ENCODE peak calls at places on chromosome 17, in ten cellular contexts. N is AG10803; Q is astrocyte of the spinal cord; H is HAP-1; R is hepatocyte; E is CD8-positive, alpha-beta T cell; J is mesendoderm; L is choroid plexus epithelial cell; D is fibroblast of lung; A is fibroblast of pulmonary artery. K is an unnamed sample.

GRCh38 chr17:13429201-13429600 is 172.5 kb downstream of the HS3ST3A1 start:
- DNase-seq in N (peak), Q (peak), H (no peak), R (peak), E (no peak), J (peak), L (peak), D (peak), A (peak), K (peak)

GRCh38 chr17:28493467-28493866 is 12.7 kb upstream of the FOXN1 start:
- DNase-seq in N (peak), Q (no peak), H (no peak), R (no peak), E (no peak), J (no peak), L (peak), D (no peak), A (peak), K (peak)

GRCh38 chr17:34206569-34206968 is 48.5 kb upstream of the CCL2 start:
- DNase-seq in N (no peak), Q (no peak), H (no peak), R (no peak), E (no peak), J (no peak), L (no peak), D (peak), A (no peak), K (no peak)

GRCh38 chr17:56099649-56100048 is 53.6 kb upstream of the ANKFN1 start:
- DNase-seq in N (peak), Q (peak), H (no peak), R (peak), E (no peak), J (no peak), L (no peak), D (peak), A (no peak), K (peak)

GRCh38 chr17:32349503-32349853 is 479 bp upstream of the ZNF207 start:
- DNase-seq in N (peak), Q (no peak), H (no peak), R (peak), E (peak), J (peak), L (peak), D (peak), A (peak), K (peak)

GRCh38 chr17:47789611-47790520 is 31.7 kb downstream of the OSBPL7 start:
- DNase-seq in N (peak), Q (peak), H (no peak), R (peak), E (peak), J (peak), L (peak), D (peak), A (peak), K (peak)

GRCh38 chr17:69179227-69179952 is 37.7 kb upstream of the ABCA6 start:
- DNase-seq in N (peak), Q (peak), H (no peak), R (peak), E (no peak), J (peak), L (peak), D (peak), A (peak), K (peak)

GRCh38 chr17:7045492-7046126 is 1.7 kb upstream of the SLC16A11 start:
- DNase-seq in N (peak), Q (peak), H (peak), R (peak), E (peak), J (peak), L (peak), D (peak), A (peak), K (peak)

GRCh38 chr17:21214777-21215541 is 998 bp upstream of the TMEM11 start:
- DNase-seq in N (peak), Q (no peak), H (no peak), R (peak), E (no peak), J (peak), L (peak), D (peak), A (peak), K (peak)

GRCh38 chr17:17971431-17972125 is 622 bp downstream of the TOM1L2 start:
- DNase-seq in N (no peak), Q (no peak), H (no peak), R (no peak), E (peak), J (peak), L (no peak), D (peak), A (no peak), K (no peak)

GRCh38 chr17:37025847-37026533 is 77.2 kb downstream of the AATF start:
- DNase-seq in N (no peak), Q (no peak), H (no peak), R (no peak), E (no peak), J (no peak), L (no peak), D (no peak), A (no peak), K (no peak)

GRCh38 chr17:9937164-9937835 is 32.2 kb upstream of the RCVRN start:
- DNase-seq in N (peak), Q (peak), H (no peak), R (peak), E (no peak), J (no peak), L (peak), D (peak), A (no peak), K (peak)

GRCh38 chr17:51901242-51901641 is 257.3 kb downstream of the CA10 start:
- DNase-seq in N (no peak), Q (no peak), H (no peak), R (no peak), E (no peak), J (peak), L (no peak), D (no peak), A (no peak), K (no peak)

GRCh38 chr17:50149425-50150353 is 788 bp downstream of the PPP1R9B start:
- DNase-seq in N (peak), Q (no peak), H (no peak), R (peak), E (peak), J (peak), L (peak), D (peak), A (peak), K (peak)

GRCh38 chr17:54881255-54881972 is 19.2 kb upstream of the TOM1L1 start:
- DNase-seq in N (no peak), Q (no peak), H (no peak), R (no peak), E (no peak), J (no peak), L (no peak), D (no peak), A (no peak), K (no peak)

GRCh38 chr17:19876524-19877161 is 8.9 kb upstream of the ULK2 start:
- DNase-seq in N (no peak), Q (no peak), H (no peak), R (no peak), E (peak), J (no peak), L (no peak), D (no peak), A (no peak), K (no peak)

GRCh38 chr17:34797724-34798123 is 163.5 kb downstream of the CCT6B start:
- DNase-seq in N (peak), Q (no peak), H (peak), R (peak), E (peak), J (peak), L (peak), D (peak), A (peak), K (peak)

GRCh38 chr17:35238817-35239216 is 4.1 kb upstream of the SLFN5 start:
- DNase-seq in N (peak), Q (no peak), H (no peak), R (no peak), E (no peak), J (no peak), L (peak), D (peak), A (peak), K (peak)

GRCh38 chr17:40366076-40366860 is 1.7 kb upstream of the GJD3 start:
- DNase-seq in N (no peak), Q (no peak), H (no peak), R (no peak), E (no peak), J (no peak), L (no peak), D (no peak), A (no peak), K (no peak)

GRCh38 chr17:50501054-50501453 is 7.2 kb upstream of the MYCBPAP start:
- DNase-seq in N (no peak), Q (no peak), H (no peak), R (no peak), E (no peak), J (peak), L (peak), D (no peak), A (no peak), K (peak)

GRCh38 chr17:41792835-41793748 is 6.6 kb upstream of the JUP start:
- DNase-seq in N (no peak), Q (no peak), H (no peak), R (peak), E (no peak), J (peak), L (peak), D (peak), A (peak), K (no peak)

GRCh38 chr17:15180121-15180561 is 85.0 kb downstream of the PMP22 start:
- DNase-seq in N (no peak), Q (no peak), H (no peak), R (no peak), E (no peak), J (peak), L (no peak), D (no peak), A (no peak), K (no peak)

GRCh38 chr17:40415390-40415789 is 2.3 kb downstream of the TOP2A start:
- DNase-seq in N (peak), Q (peak), H (peak), R (peak), E (no peak), J (peak), L (peak), D (peak), A (peak), K (peak)

GRCh38 chr17:53950207-53950857 is 127.6 kb downstream of the KIF2B start:
- DNase-seq in N (no peak), Q (no peak), H (peak), R (peak), E (no peak), J (peak), L (no peak), D (no peak), A (no peak), K (no peak)

DNA sequence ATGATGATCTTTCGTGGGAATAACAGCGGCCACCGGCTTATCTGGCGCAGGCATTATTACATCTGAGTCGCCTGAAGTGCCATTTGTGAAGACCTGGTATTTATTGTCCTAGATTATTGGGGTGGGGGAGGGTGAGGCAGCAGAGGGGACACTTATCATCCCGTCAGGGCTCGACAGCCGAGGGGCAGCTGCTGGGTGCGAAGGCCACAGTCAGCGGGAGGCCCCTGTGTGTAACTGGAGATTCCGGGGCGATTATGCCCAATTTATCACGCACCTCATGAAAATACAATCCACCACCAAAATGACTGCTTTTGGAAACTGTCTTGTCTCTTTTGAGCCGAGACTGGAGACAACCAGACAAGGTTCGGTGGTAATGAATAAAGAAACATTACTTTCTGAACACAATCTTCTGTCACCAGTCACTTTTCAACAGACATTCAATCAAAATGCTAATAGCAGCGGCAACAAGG is 199.2 kb downstream of the CCDC182 start:
- DNase-seq in N (no peak), Q (no peak), H (peak), R (no peak), E (no peak), J (no peak), L (no peak), D (no peak), A (no peak), K (no peak)
- H3K4me3 ChIP-seq in N (no peak), Q (no peak), H (no peak), R (no peak), E (no peak), J (no peak), L (no peak), D (no peak), A (no peak), K (no peak)

GRCh38 chr17:64448665-64449512 is at the start of gene MILR1:
- DNase-seq in N (peak), Q (peak), H (no peak), R (no peak), E (no peak), J (no peak), L (peak), D (peak), A (peak), K (peak)
- H3K4me3 ChIP-seq in N (no peak), Q (no peak), H (no peak), R (no peak), E (no peak), J (no peak), L (no peak), D (peak), A (peak), K (peak)

GRCh38 chr17:72117748-72118587 is 2.9 kb upstream of the SOX9 start:
- DNase-seq in N (no peak), Q (peak), H (no peak), R (no peak), E (no peak), J (no peak), L (no peak), D (no peak), A (no peak), K (no peak)
- H3K4me3 ChIP-seq in N (peak), Q (peak), H (no peak), R (peak), E (no peak), J (no peak), L (peak), D (peak), A (peak), K (peak)

GRCh38 chr17:77602062-77602746 is 356.3 kb upstream of the TNRC6C start:
- DNase-seq in N (peak), Q (peak), H (no peak), R (peak), E (no peak), J (no peak), L (peak), D (peak), A (peak), K (peak)
- H3K4me3 ChIP-seq in N (no peak), Q (no peak), H (no peak), R (no peak), E (no peak), J (no peak), L (no peak), D (no peak), A (no peak), K (no peak)

DNA sequence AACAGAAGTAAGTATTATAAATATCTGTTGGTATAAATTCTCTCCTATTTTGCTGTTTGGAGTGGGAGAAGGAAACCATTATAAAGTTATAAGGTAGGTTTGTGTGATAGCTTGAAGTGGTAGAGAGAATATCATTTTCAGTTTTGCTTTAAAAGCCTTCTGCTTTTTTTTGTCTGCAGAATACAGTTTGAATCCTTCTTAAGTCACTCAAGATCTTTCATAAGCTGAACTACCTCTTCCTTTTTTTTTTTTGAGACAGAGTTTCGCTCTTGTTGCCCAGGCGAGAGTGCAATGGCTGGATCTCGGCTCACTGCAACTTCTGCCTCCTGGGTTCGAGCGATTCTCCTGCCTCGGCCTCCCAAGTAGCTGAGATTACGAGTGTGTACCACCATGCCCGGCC is 9.0 kb downstream of the ATAD5 start:
- DNase-seq in N (no peak), Q (no peak), H (no peak), R (no peak), E (no peak), J (no peak), L (no peak), D (no peak), A (no peak), K (no peak)
- H3K4me3 ChIP-seq in N (no peak), Q (no peak), H (no peak), R (no peak), E (no peak), J (no peak), L (no peak), D (no peak), A (no peak), K (no peak)

DNA sequence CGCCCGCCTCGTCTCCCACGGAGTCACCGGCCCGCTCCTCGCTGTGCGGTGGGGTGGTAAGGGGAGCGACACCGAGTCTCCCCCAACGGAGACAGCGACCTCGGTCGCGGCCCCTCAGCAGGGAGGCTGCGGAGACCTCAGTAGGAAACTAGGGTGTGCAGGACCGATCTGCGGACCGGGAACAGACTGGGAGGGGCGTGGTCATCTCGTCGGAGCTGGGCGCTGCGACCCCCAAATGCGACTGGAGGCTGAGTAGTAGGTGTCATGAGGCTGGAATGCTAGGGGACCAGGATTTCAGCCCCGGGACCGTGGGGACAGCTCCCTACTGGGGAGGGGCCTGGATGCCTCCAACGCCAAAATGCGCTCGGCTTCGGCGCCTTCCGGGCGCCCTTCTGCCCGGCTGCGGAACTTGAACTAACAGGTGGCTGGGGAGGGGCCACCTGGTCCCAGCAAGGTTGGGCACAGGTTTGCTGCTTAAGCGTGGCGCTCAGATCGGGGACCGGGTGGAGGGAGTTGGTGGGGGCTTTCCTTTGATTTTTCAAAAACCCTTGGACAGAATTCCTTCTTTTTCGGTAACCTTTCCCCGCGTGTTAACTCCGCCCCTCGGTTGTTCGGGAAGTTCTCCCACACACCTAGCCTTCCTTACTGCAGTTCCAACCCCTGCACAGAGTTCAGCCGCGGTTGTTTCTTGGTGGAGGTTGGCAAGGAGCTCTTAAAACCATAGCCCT is 1.5 kb downstream of the CACNG4 start:
- DNase-seq in N (no peak), Q (no peak), H (no peak), R (peak), E (no peak), J (peak), L (no peak), D (no peak), A (no peak), K (no peak)
- H3K4me3 ChIP-seq in N (no peak), Q (no peak), H (peak), R (peak), E (peak), J (peak), L (peak), D (no peak), A (no peak), K (no peak)

DNA sequence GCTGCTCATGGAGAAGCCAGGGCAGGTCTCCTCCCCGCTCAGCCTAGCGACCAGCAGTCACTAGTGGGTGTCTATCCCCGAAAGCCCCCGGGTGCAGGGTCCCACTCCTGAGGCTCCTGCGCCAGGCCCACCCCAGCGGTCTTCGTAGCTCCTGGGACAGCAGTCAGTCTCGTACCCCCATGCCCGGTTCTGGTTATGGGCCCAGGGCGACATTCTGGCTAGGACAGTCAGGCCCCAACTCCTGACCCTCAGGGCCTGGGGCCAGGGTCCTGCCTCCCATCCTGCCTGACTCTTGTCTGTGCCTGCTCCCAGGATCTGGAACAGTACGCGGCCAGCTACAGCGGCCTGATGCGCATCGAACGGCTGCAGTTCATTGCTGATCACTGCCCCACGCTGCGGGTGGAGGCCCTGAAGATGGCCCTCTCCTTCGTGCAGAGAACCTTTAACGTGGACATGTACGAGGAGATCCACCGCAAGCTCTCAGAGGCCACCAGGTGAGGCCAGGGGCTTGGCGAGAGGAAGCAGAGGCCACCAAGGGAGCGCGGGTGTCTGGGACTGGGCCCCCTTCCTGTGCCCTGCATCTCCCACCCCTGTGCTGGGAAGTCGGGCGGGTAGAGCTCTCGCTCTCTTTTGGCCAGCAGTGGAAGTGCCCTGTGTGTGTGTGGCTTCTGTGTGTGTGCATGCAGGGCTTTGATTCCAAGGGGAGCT is 2.0 kb downstream of the GPS1 start:
- DNase-seq in N (no peak), Q (no peak), H (no peak), R (no peak), E (no peak), J (no peak), L (no peak), D (no peak), A (no peak), K (no peak)
- H3K4me3 ChIP-seq in N (peak), Q (no peak), H (peak), R (no peak), E (no peak), J (no peak), L (peak), D (no peak), A (no peak), K (no peak)

K was measured in fibroblast of mammary gland.